ENCODE peak calls at places on chromosome 17, in ten cellular contexts. One of them, this sample, is unnamed.

GRCh38 chr17:71068351-71068750 is 899.0 kb downstream of the KCNJ2 start:
- DNase-seq in CD4-positive, alpha-beta T cell: no peak
- DNase-seq in lower lobe of right lung: no peak
- DNase-seq in mesothelial cell of epicardium: no peak
- DNase-seq in tibial artery: no peak
- DNase-seq in OCI-LY7: no peak
- DNase-seq in AG04450: no peak
- DNase-seq in heart left ventricle: no peak
- DNase-seq in pancreas: no peak
- DNase-seq in fibroblast of pulmonary artery: no peak
- DNase-seq in this sample: no peak

GRCh38 chr17:31318298-31319190 is 2.9 kb downstream of the EVI2A start:
- DNase-seq in CD4-positive, alpha-beta T cell: peak
- DNase-seq in lower lobe of right lung: no peak
- DNase-seq in mesothelial cell of epicardium: no peak
- DNase-seq in tibial artery: peak
- DNase-seq in OCI-LY7: peak
- DNase-seq in AG04450: peak
- DNase-seq in heart left ventricle: no peak
- DNase-seq in pancreas: no peak
- DNase-seq in fibroblast of pulmonary artery: peak
- DNase-seq in this sample: no peak

GRCh38 chr17:76922084-76922483 is 53.9 kb downstream of the MGAT5B start:
- DNase-seq in CD4-positive, alpha-beta T cell: no peak
- DNase-seq in lower lobe of right lung: no peak
- DNase-seq in mesothelial cell of epicardium: no peak
- DNase-seq in tibial artery: no peak
- DNase-seq in OCI-LY7: no peak
- DNase-seq in AG04450: no peak
- DNase-seq in heart left ventricle: no peak
- DNase-seq in pancreas: no peak
- DNase-seq in fibroblast of pulmonary artery: no peak
- DNase-seq in this sample: no peak

GRCh38 chr17:66807182-66807581 is 27.7 kb upstream of the CACNG5 start:
- DNase-seq in CD4-positive, alpha-beta T cell: no peak
- DNase-seq in lower lobe of right lung: no peak
- DNase-seq in mesothelial cell of epicardium: no peak
- DNase-seq in tibial artery: no peak
- DNase-seq in OCI-LY7: no peak
- DNase-seq in AG04450: no peak
- DNase-seq in heart left ventricle: no peak
- DNase-seq in pancreas: peak
- DNase-seq in fibroblast of pulmonary artery: no peak
- DNase-seq in this sample: no peak

GRCh38 chr17:40469805-40470675 is 26.8 kb downstream of the IGFBP4 start:
- DNase-seq in CD4-positive, alpha-beta T cell: no peak
- DNase-seq in lower lobe of right lung: no peak
- DNase-seq in mesothelial cell of epicardium: no peak
- DNase-seq in tibial artery: no peak
- DNase-seq in OCI-LY7: no peak
- DNase-seq in AG04450: no peak
- DNase-seq in heart left ventricle: no peak
- DNase-seq in pancreas: no peak
- DNase-seq in fibroblast of pulmonary artery: no peak
- DNase-seq in this sample: no peak

GRCh38 chr17:49494937-49495841 is at the start of gene NGFR:
- DNase-seq in CD4-positive, alpha-beta T cell: peak
- DNase-seq in lower lobe of right lung: no peak
- DNase-seq in mesothelial cell of epicardium: no peak
- DNase-seq in tibial artery: no peak
- DNase-seq in OCI-LY7: peak
- DNase-seq in AG04450: no peak
- DNase-seq in heart left ventricle: peak
- DNase-seq in pancreas: no peak
- DNase-seq in fibroblast of pulmonary artery: no peak
- DNase-seq in this sample: peak

GRCh38 chr17:72102366-72102765 is 18.5 kb upstream of the SOX9 start:
- DNase-seq in CD4-positive, alpha-beta T cell: no peak
- DNase-seq in lower lobe of right lung: no peak
- DNase-seq in mesothelial cell of epicardium: no peak
- DNase-seq in tibial artery: no peak
- DNase-seq in OCI-LY7: no peak
- DNase-seq in AG04450: no peak
- DNase-seq in heart left ventricle: no peak
- DNase-seq in pancreas: no peak
- DNase-seq in fibroblast of pulmonary artery: no peak
- DNase-seq in this sample: no peak

GRCh38 chr17:1275962-1276736 is 3.3 kb upstream of the TRARG1 start:
- DNase-seq in CD4-positive, alpha-beta T cell: peak
- DNase-seq in lower lobe of right lung: peak
- DNase-seq in mesothelial cell of epicardium: peak
- DNase-seq in tibial artery: peak
- DNase-seq in OCI-LY7: peak
- DNase-seq in AG04450: no peak
- DNase-seq in heart left ventricle: peak
- DNase-seq in pancreas: peak
- DNase-seq in fibroblast of pulmonary artery: peak
- DNase-seq in this sample: peak

DNA sequence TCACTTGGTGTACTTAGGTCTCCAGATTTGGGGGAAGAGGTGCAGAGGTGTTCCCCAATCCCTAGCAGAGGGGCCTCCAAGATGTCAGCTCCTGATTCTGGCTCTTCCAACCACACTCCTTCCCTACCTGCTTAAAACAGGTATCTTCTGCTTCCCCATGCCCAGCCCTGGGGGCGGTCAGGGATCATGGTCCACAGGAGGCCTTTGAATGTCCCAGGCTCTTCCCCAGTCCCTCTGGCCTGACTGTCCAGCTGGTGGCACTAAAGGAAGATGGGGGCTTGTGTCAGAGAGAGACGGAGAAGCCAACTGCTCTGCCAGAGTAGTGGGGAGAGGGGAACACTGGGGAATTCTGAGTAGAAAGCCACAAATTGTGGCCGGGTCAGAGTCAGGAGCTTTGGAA is 3.8 kb downstream of the ARL4D start:
- DNase-seq in CD4-positive, alpha-beta T cell: no peak
- DNase-seq in lower lobe of right lung: no peak
- DNase-seq in mesothelial cell of epicardium: no peak
- DNase-seq in tibial artery: peak
- DNase-seq in OCI-LY7: no peak
- DNase-seq in AG04450: no peak
- DNase-seq in heart left ventricle: no peak
- DNase-seq in pancreas: no peak
- DNase-seq in fibroblast of pulmonary artery: no peak
- DNase-seq in this sample: no peak
- TF ChIP-seq CTCF in CD4-positive, alpha-beta T cell: no peak
- TF ChIP-seq CTCF in lower lobe of right lung: no peak
- TF ChIP-seq CTCF in mesothelial cell of epicardium: no peak
- TF ChIP-seq CTCF in tibial artery: no peak
- TF ChIP-seq CTCF in OCI-LY7: no peak
- TF ChIP-seq CTCF in AG04450: no peak
- TF ChIP-seq CTCF in heart left ventricle: no peak
- TF ChIP-seq CTCF in pancreas: no peak
- TF ChIP-seq CTCF in fibroblast of pulmonary artery: no peak
- TF ChIP-seq CTCF in this sample: no peak

DNA sequence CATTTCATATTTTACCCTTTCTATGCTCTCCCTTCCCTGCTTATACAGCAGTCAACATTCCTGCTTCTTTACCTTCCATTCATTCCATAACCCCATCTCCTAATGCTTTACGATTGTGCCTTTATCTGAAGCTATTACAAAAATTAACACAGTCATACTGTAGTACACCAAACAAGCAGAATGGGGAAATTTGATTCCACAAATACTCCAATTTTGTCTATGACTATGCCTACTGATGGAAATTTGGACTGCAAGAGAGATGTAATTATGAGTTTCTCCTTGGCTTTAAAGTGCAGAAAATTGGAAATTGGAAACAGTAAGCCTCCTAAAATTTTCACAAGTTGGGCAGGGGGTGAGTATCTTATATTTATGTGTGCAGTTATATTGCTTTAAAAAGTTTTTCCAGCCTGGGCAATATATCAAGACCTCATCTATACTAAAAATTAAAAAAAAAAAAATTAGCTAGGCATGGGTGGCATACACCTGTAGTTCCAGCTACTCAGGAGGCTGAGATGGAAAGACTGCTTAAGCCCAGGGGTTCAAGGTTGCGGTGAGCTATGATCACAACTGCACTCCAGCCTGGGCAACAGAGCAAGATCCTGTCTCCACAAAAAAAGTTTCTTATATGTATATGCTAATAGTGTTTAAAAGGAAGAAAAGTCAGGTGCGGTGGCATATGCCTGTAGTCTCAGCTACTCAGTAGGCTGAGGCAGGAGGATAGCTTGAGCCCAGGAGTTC is 3.0 kb downstream of the APPBP2 start:
- DNase-seq in CD4-positive, alpha-beta T cell: no peak
- DNase-seq in lower lobe of right lung: no peak
- DNase-seq in mesothelial cell of epicardium: no peak
- DNase-seq in tibial artery: no peak
- DNase-seq in OCI-LY7: no peak
- DNase-seq in AG04450: no peak
- DNase-seq in heart left ventricle: no peak
- DNase-seq in pancreas: no peak
- DNase-seq in fibroblast of pulmonary artery: no peak
- DNase-seq in this sample: no peak
- TF ChIP-seq CTCF in CD4-positive, alpha-beta T cell: no peak
- TF ChIP-seq CTCF in lower lobe of right lung: no peak
- TF ChIP-seq CTCF in mesothelial cell of epicardium: no peak
- TF ChIP-seq CTCF in tibial artery: no peak
- TF ChIP-seq CTCF in OCI-LY7: no peak
- TF ChIP-seq CTCF in AG04450: no peak
- TF ChIP-seq CTCF in heart left ventricle: no peak
- TF ChIP-seq CTCF in pancreas: no peak
- TF ChIP-seq CTCF in fibroblast of pulmonary artery: no peak
- TF ChIP-seq CTCF in this sample: no peak

DNA sequence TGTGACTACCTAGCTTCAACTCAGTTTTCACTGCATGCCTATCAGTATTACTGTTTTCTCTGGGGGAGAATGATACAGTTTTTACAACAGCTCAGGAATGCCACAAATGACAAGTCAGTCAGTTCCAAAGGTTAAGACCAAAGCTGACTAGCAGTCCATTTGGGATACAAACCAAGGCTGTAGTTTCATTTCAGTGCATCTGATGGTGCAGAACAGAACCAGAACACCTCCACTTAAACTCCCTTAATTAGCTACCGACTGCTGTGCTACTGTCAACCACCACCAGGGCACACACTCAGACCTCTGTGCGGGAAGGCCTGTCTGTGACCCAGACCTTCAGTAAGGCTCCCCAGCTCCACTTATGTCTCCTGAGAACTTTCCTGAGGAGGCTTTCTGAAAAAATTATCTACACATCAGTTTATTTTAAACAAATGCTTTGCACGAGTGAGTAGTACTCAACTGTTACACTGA is 20.4 kb downstream of the NFE2L1 start:
- DNase-seq in CD4-positive, alpha-beta T cell: no peak
- DNase-seq in lower lobe of right lung: no peak
- DNase-seq in mesothelial cell of epicardium: no peak
- DNase-seq in tibial artery: no peak
- DNase-seq in OCI-LY7: peak
- DNase-seq in AG04450: no peak
- DNase-seq in heart left ventricle: no peak
- DNase-seq in pancreas: no peak
- DNase-seq in fibroblast of pulmonary artery: peak
- DNase-seq in this sample: peak
- TF ChIP-seq CTCF in CD4-positive, alpha-beta T cell: no peak
- TF ChIP-seq CTCF in lower lobe of right lung: peak
- TF ChIP-seq CTCF in mesothelial cell of epicardium: peak
- TF ChIP-seq CTCF in tibial artery: peak
- TF ChIP-seq CTCF in OCI-LY7: peak
- TF ChIP-seq CTCF in AG04450: peak
- TF ChIP-seq CTCF in heart left ventricle: peak
- TF ChIP-seq CTCF in pancreas: no peak
- TF ChIP-seq CTCF in fibroblast of pulmonary artery: peak
- TF ChIP-seq CTCF in this sample: peak

GRCh38 chr17:81094224-81094743 is 59.3 kb downstream of the BAIAP2 start:
- DNase-seq in CD4-positive, alpha-beta T cell: no peak
- DNase-seq in lower lobe of right lung: no peak
- DNase-seq in mesothelial cell of epicardium: no peak
- DNase-seq in tibial artery: no peak
- DNase-seq in OCI-LY7: no peak
- DNase-seq in AG04450: no peak
- DNase-seq in heart left ventricle: no peak
- DNase-seq in pancreas: no peak
- DNase-seq in fibroblast of pulmonary artery: no peak
- DNase-seq in this sample: no peak

GRCh38 chr17:81094744-81095607 is 60.0 kb downstream of the BAIAP2 start:
- DNase-seq in CD4-positive, alpha-beta T cell: peak
- DNase-seq in lower lobe of right lung: no peak
- DNase-seq in mesothelial cell of epicardium: peak
- DNase-seq in tibial artery: peak
- DNase-seq in OCI-LY7: peak
- DNase-seq in AG04450: peak
- DNase-seq in heart left ventricle: no peak
- DNase-seq in pancreas: peak
- DNase-seq in fibroblast of pulmonary artery: peak
- DNase-seq in this sample: peak

GRCh38 chr17:81091774-81092517 is 57.0 kb downstream of the BAIAP2 start:
- DNase-seq in CD4-positive, alpha-beta T cell: no peak
- DNase-seq in lower lobe of right lung: no peak
- DNase-seq in mesothelial cell of epicardium: no peak
- DNase-seq in tibial artery: no peak
- DNase-seq in OCI-LY7: no peak
- DNase-seq in AG04450: no peak
- DNase-seq in heart left ventricle: no peak
- DNase-seq in pancreas: no peak
- DNase-seq in fibroblast of pulmonary artery: no peak
- DNase-seq in this sample: no peak

GRCh38 chr17:81092518-81093095 is 57.7 kb downstream of the BAIAP2 start:
- DNase-seq in CD4-positive, alpha-beta T cell: no peak
- DNase-seq in lower lobe of right lung: no peak
- DNase-seq in mesothelial cell of epicardium: no peak
- DNase-seq in tibial artery: no peak
- DNase-seq in OCI-LY7: no peak
- DNase-seq in AG04450: no peak
- DNase-seq in heart left ventricle: no peak
- DNase-seq in pancreas: no peak
- DNase-seq in fibroblast of pulmonary artery: no peak
- DNase-seq in this sample: no peak

DNA sequence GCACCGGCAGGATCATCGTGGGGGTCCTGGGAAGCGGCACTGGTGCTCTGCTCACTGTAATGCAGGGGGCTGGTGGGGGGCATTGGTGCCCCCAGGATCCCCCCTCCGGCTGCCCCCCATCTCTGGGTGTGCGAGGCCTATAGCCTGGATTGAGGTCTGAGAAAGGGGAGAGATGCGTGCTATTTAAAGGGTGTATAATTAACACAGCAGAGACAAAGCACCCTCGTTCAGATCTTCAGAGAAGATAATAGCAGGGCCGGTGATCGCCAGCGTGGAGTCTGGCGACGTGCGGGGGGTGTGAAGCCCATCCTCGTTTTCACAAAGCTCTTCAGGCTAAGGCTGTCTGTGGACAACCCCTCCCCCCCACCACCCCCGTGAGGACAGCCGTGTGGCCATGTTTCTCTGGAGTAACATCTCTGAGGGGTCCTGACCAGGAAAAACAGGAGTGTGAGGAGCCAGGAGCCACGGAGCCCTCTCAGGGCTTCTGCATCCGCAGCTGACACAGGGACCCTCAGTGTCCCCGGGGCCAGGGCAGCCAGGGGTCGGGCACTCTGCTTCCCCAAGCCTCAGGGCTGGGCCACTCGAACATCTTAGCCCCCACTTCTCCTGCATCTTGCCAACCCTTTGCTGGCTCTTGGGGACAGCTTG is 58.7 kb downstream of the BAIAP2 start:
- DNase-seq in CD4-positive, alpha-beta T cell: no peak
- DNase-seq in lower lobe of right lung: no peak
- DNase-seq in mesothelial cell of epicardium: no peak
- DNase-seq in tibial artery: no peak
- DNase-seq in OCI-LY7: no peak
- DNase-seq in AG04450: no peak
- DNase-seq in heart left ventricle: no peak
- DNase-seq in pancreas: no peak
- DNase-seq in fibroblast of pulmonary artery: no peak
- DNase-seq in this sample: no peak
- TF ChIP-seq CTCF in CD4-positive, alpha-beta T cell: no peak
- TF ChIP-seq CTCF in lower lobe of right lung: no peak
- TF ChIP-seq CTCF in mesothelial cell of epicardium: no peak
- TF ChIP-seq CTCF in tibial artery: no peak
- TF ChIP-seq CTCF in OCI-LY7: no peak
- TF ChIP-seq CTCF in AG04450: no peak
- TF ChIP-seq CTCF in heart left ventricle: no peak
- TF ChIP-seq CTCF in pancreas: no peak
- TF ChIP-seq CTCF in fibroblast of pulmonary artery: no peak
- TF ChIP-seq CTCF in this sample: no peak